ENCODE peak calls at places on chromosomes 5 and 9, in five cellular contexts. U is coronary artery, Y is hepatocyte, X is choroid plexus epithelial cell, Z is lower leg skin. G is an unnamed sample.
A peak's percentile ranks its signal among the peaks of the same experiment; 100 is the strongest.

GRCh38 chr9:124660341-124660801 is 110.7 kb downstream of the NR6A1 start:
- DNase-seq in X (peak; percentile 74), Z (no peak), Y (peak; percentile 48), U (no peak), G (peak; percentile 78)

GRCh38 chr9:4614627-4615026 is 47.5 kb upstream of the PLPP6 start:
- DNase-seq in X (no peak), U (no peak), Y (no peak), Z (no peak), G (no peak)

GRCh38 chr5:28286566-28286965 is 1248.2 kb upstream of the CDH9 start:
- DNase-seq in U (no peak), Z (no peak), Y (no peak), X (no peak), G (no peak)

GRCh38 chr9:1875921-1876448 is 139.2 kb upstream of the SMARCA2 start:
- DNase-seq in X (no peak), Y (no peak), Z (no peak), U (no peak), G (no peak)

GRCh38 chr9:109286571-109286977 is 34.3 kb downstream of the EPB41L4B start:
- DNase-seq in Y (no peak), U (no peak), Z (no peak), X (peak; percentile 66), G (peak; percentile 88)

GRCh38 chr9:106722051-106722753 is 140.8 kb upstream of the ZNF462 start:
- DNase-seq in Y (no peak), Z (no peak), U (no peak), X (peak; percentile 4), G (no peak)

GRCh38 chr5:59608745-59609144 is 284.8 kb downstream of the PDE4D start:
- DNase-seq in U (no peak), Y (no peak), Z (no peak), X (peak; percentile 66), G (peak; percentile 60)

GRCh38 chr5:151670953-151671636 is 15.6 kb downstream of the SPARC start:
- DNase-seq in Z (no peak), U (peak; percentile 89), Y (no peak), X (peak; percentile 60), G (no peak)

GRCh38 chr9:79570449-79571308 is 1.1 kb upstream of the TLE4 start:
- DNase-seq in Y (peak; percentile 71), U (peak; percentile 78), X (peak; percentile 76), Z (peak; percentile 89), G (peak; percentile 77)

GRCh38 chr5:112165897-112166737 is 253.0 kb downstream of the EPB41L4A start:
- DNase-seq in X (peak; percentile 14), U (no peak), Z (no peak), Y (peak; percentile 39), G (no peak)

GRCh38 chr5:180130876-180131740 is 59.5 kb upstream of the RNF130 start:
- DNase-seq in Z (peak; percentile 82), Y (no peak), U (peak; percentile 72), X (peak; percentile 3), G (no peak)

GRCh38 chr5:1525624-1525985 is 1.8 kb upstream of the LPCAT1 start:
- DNase-seq in Z (no peak), U (no peak), Y (no peak), X (no peak), G (no peak)

GRCh38 chr9:133907302-133907880 is 84.7 kb downstream of the VAV2 start:
- DNase-seq in X (no peak), U (no peak), Y (no peak), Z (no peak), G (no peak)

GRCh38 chr9:135138078-135138855 is 50.8 kb downstream of the OLFM1 start:
- DNase-seq in U (no peak), Y (no peak), X (no peak), Z (no peak), G (no peak)

GRCh38 chr9:73451003-73451402 is 299.3 kb downstream of the ANXA1 start:
- DNase-seq in Z (no peak), U (no peak), X (no peak), Y (no peak), G (no peak)

GRCh38 chr5:173902743-173903142 is 14.6 kb downstream of the CPEB4 start:
- DNase-seq in U (no peak), Y (no peak), X (no peak), Z (no peak), G (no peak)

GRCh38 chr9:8071445-8071798 is 271.8 kb upstream of the DMAC1 start:
- DNase-seq in U (no peak), X (no peak), Z (no peak), Y (no peak), G (no peak)

GRCh38 chr9:82447343-82447742 is 458.8 kb downstream of the SPATA31D1 start:
- DNase-seq in Y (no peak), U (no peak), Z (no peak), X (no peak), G (no peak)

GRCh38 chr9:75548871-75549270 is 341.6 kb upstream of the PCSK5 start:
- DNase-seq in Y (no peak), U (no peak), X (no peak), Z (no peak), G (no peak)

GRCh38 chr5:127299678-127300077 is 9.1 kb downstream of the MEGF10 start:
- DNase-seq in Y (no peak), U (no peak), X (peak; percentile 23), Z (no peak), G (no peak)

GRCh38 chr5:139459451-139459934 is 3.0 kb downstream of the ECSCR start:
- DNase-seq in Y (no peak), X (peak; percentile 75), Z (no peak), U (no peak), G (no peak)
- H3K4me3 ChIP-seq in Y (no peak overlapping the region), X (no peak overlapping the region), Z (no peak overlapping the region), U (no peak overlapping the region), G (peak overlapping the region; percentile 18)

GRCh38 chr9:136684799-136685198 is 2.5 kb downstream of the AGPAT2 start:
- DNase-seq in U (no peak), Y (no peak), X (no peak), Z (no peak), G (no peak)
- H3K4me3 ChIP-seq in U (no peak overlapping the region), Y (no peak overlapping the region), X (no peak overlapping the region), Z (no peak overlapping the region), G (no peak overlapping the region)

GRCh38 chr5:80035839-80036238 is 691 bp downstream of the THBS4 start:
- DNase-seq in Z (no peak), X (no peak), U (no peak), Y (no peak), G (no peak)

GRCh38 chr5:80036621-80037020 is 1.5 kb downstream of the THBS4 start:
- DNase-seq in Z (no peak), X (no peak), Y (no peak), U (no peak), G (no peak)

GRCh38 chr5:80033513-80033912 is 1.6 kb upstream of the THBS4 start:
- DNase-seq in X (no peak), Z (no peak), Y (no peak), U (no peak), G (no peak)

GRCh38 chr5:80034559-80034958 is 589 bp upstream of the THBS4 start:
- DNase-seq in Y (no peak), U (no peak), X (no peak), Z (no peak), G (no peak)

DNA sequence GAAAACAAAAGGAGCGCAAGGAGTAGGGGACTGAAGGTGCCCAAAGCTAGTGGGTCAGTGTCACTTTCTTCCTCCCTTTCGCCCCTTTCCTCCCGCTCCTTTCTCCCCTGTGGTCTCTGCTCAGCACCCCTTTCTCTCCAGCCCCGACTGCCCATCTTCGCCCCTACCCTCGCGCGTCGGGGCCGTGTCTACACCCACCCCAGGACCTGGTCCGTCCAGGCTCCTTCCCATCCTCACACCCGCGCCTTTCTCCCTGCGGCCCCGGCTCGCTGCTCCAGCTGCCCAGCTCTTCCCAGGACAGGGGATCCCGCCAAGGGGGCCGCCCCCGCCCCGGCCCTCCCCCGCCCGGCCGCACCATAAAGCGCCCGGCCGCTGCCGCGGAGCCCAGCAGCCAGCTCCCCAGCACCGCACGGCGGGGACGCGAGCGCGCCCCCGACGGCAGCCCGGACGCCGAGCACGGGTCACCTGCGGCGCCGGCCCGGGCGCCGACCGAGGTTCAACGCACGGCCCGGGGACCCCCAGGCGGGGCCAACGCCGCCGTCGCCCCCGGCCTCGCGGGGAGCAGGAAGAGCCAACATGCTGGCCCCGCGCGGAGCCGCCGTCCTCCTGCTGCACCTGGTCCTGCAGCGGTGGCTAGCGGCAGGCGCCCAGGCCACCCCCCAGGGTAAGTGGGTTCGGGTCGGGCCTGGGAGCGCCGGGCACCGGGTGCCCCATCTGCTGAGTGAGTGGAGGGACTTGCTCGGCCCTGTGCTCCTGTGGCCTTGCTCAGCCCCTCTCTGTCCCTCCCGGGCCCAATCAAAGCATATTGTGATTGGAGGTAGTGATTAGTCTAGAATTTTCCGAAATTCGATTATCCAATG is at the start of gene THBS4:
- DNase-seq in Z (no peak), Y (peak; percentile 18), U (no peak), X (no peak), G (no peak)
- H3K4me3 ChIP-seq in Z (no peak within 1 kb of the TSS), Y (peak within 1 kb of the TSS; percentile 22), U (peak within 1 kb of the TSS; percentile 61), X (no peak within 1 kb of the TSS), G (no peak within 1 kb of the TSS)

DNA sequence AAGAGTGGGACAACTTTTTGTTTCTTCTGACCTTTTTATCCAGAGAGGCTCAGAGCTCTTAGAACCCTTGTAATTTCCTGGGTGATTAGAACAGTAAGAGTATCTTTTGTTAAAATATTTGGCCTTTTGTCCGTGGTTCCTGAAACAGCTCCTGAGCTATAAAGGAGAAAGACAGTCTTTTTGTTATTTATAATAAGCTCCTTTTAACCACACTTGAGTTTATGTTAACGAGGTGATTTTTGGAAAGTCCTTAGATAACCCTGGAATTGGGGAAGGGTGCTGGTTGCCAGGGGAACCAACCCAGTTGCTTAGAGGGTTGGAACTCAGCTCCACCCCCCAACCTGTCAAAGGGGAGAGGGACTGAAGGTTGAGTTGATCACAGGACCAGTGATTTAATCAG is 4.8 kb downstream of the ZNF483 start:
- DNase-seq in Z (no peak), X (no peak), U (no peak), Y (no peak), G (no peak)
- H3K4me3 ChIP-seq in Z (no peak overlapping the region), X (no peak overlapping the region), U (no peak overlapping the region), Y (no peak overlapping the region), G (no peak overlapping the region)

DNA sequence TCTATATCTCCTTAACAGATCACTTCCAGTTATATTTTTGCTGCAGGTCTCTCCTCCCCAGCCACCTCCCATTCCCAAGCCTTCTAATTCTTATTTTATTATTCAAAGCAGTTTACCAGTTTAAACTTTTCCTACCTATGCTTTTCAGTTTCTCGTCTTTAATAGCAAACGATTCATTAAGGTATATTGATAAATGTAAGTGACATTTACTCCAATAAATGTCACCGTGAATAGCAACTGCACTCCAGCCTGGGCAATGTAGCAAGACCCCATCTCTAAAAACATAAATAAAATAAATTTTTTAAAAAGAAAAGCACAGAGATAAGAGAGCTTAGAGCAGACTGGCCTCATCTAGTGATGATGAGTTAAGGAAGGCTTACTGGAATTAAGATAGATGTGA is 42.6 kb downstream of the ARRDC3 start:
- DNase-seq in Z (no peak), Y (no peak), X (no peak), U (no peak), G (no peak)
- H3K4me3 ChIP-seq in Z (no peak overlapping the region), Y (no peak overlapping the region), X (no peak overlapping the region), U (no peak overlapping the region), G (no peak overlapping the region)

G was measured in astrocyte.